ENCODE peak calls at places on chromosomes 7 and 10, in six cellular contexts. U is sigmoid colon, K is HCT116, X is neural progenitor cell, L is IMR-90, E is thyroid gland. W is an unnamed sample.

GRCh38 chr7:150420987-150421674 is 29.3 kb upstream of the GIMAP8 start:
- DNase-seq in U (peak; percentile 90), K (peak; percentile 77), X (peak; percentile 87), L (peak; percentile 58), E (peak; percentile 81), W (peak; percentile 86)

GRCh38 chr10:129793479-129793878 is 170.6 kb downstream of the EBF3 start:
- DNase-seq in U (no peak), K (no peak), X (no peak), L (no peak), E (no peak), W (no peak)

GRCh38 chr7:93923291-93923690 is 1.8 kb downstream of the GNG11 start:
- DNase-seq in U (no peak), K (no peak), X (no peak), L (no peak), E (no peak), W (no peak)

GRCh38 chr7:129144834-129145668 is 544 bp downstream of the TSPAN33 start:
- DNase-seq in U (no peak), K (no peak), X (no peak), L (no peak), E (no peak), W (no peak)

GRCh38 chr7:67523706-67524105 is 527.1 kb downstream of the TYW1 start:
- DNase-seq in U (no peak), K (no peak), X (no peak), L (no peak), E (no peak), W (no peak)

GRCh38 chr7:36639826-36640225 is 84.5 kb downstream of the AOAH start:
- DNase-seq in U (no peak), K (no peak), X (no peak), L (no peak), E (no peak), W (no peak)

GRCh38 chr7:10838205-10838604 is 135.5 kb upstream of the PHF14 start:
- DNase-seq in U (no peak), K (no peak), X (no peak), L (no peak), E (no peak), W (no peak)

GRCh38 chr7:81676813-81677212 is 93.0 kb downstream of the HGF start:
- DNase-seq in U (no peak), K (no peak), X (no peak), L (peak; percentile 53), E (no peak), W (no peak)

GRCh38 chr7:80876894-80877414 is 41.9 kb downstream of the SEMA3C start:
- DNase-seq in U (no peak), K (peak; percentile 36), X (no peak), L (peak; percentile 56), E (no peak), W (no peak)

GRCh38 chr7:155353256-155353897 is 55.7 kb downstream of the INSIG1 start:
- DNase-seq in U (peak; percentile 42), K (no peak), X (no peak), L (no peak), E (no peak), W (no peak)

GRCh38 chr7:155352753-155353115 is 55.1 kb downstream of the INSIG1 start:
- DNase-seq in U (peak; percentile 12), K (no peak), X (no peak), L (no peak), E (no peak), W (no peak)

GRCh38 chr7:155349601-155350331 is 52.1 kb downstream of the INSIG1 start:
- DNase-seq in U (no peak), K (no peak), X (peak; percentile 34), L (no peak), E (no peak), W (no peak)

GRCh38 chr7:155352076-155352752 is 54.5 kb downstream of the INSIG1 start:
- DNase-seq in U (peak; percentile 46), K (no peak), X (no peak), L (no peak), E (no peak), W (no peak)

DNA sequence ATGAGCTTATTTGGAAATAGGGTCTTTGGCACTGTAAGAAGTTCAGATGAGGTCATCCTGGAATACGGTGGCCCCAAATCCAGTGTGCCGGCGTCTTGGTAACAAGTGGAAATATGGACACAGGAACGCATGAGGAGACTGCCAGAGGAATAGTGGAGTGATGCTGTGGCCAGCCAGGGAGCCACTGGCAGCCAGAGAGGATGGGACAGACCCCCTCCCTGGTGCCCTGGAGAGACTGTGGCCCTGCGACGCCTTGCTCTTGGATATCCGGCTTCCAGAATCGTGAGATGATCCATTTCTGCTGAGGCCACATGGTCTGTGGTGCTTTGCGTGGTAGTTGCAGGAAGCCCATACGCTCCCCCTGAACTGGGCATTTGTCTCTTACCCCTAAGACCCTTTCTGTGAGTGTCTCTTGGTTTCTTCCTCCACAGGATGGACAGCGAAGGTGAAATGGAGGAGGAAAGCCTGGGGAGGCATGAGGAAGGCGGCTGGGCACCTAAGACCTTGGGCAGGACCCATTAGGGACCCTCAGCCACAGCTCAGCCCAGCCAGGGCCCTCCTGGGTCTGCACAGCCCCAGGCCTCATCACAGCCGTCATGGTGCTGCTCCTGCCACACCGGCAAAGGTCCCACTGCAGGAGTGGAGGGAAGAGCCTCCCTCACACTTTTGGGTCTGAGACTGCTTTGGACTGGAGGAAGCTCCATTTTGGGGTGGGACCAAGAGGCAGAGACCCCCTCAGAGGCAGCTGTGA is 53.6 kb downstream of the INSIG1 start:
- DNase-seq in U (peak; percentile 34), K (no peak), X (no peak), L (no peak), E (no peak), W (no peak)
- H3K36me3 ChIP-seq in U (no peaks in the 10 kb centered on the region), K (no peaks in the 10 kb centered on the region), X (no peaks in the 10 kb centered on the region), L (no peaks in the 10 kb centered on the region), E (no peaks in the 10 kb centered on the region), W (no peaks in the 10 kb centered on the region)

DNA sequence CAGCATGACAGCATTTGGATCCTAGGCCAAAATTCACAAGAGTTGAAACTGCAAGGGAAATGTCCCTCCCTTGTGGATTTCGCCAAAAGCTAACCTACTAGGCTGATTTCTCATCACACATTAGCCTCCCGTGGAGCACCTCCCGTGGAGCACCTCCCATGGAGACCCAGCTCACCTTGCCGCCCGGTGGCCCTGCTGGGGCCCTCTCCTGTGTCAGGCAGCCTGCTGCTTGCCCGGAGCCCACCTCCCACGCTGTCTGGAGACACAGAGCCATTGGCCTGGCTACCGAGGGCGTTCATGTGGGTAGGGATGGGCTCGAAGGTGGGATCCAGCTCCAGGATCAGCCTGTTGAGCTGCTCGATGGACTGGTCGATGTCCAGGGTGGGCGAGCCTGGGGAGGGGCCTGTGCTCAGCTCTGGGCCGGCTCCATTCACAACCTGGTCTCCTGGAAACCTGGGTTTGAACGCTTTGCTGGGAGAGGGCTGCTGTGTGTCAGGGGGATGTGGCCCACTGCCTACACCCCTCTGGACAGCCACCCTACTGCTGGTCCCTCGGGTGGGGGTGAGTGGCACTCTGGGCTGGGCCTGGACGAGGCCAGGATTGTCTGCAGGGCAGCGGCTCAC is 213.6 kb downstream of the TNS3 start:
- DNase-seq in U (no peak), K (no peak), X (no peak), L (no peak), E (no peak), W (no peak)
- H3K36me3 ChIP-seq in U (peaks cover 14% of the 10 kb centered on the region), K (no peaks in the 10 kb centered on the region), X (no peaks in the 10 kb centered on the region), L (peaks cover 46% of the 10 kb centered on the region), E (peaks cover 10% of the 10 kb centered on the region), W (peaks cover 14% of the 10 kb centered on the region)

GRCh38 chr10:86440874-86441838 is 74.6 kb upstream of the GRID1 start:
- DNase-seq in U (no peak), K (no peak), X (no peak), L (peak; percentile 91), E (no peak), W (no peak)

GRCh38 chr10:86443069-86443468 is 76.5 kb upstream of the GRID1 start:
- DNase-seq in U (no peak), K (no peak), X (no peak), L (peak; percentile 82), E (no peak), W (no peak)

GRCh38 chr10:86446424-86446823 is 75.2 kb downstream of the WAPL start:
- DNase-seq in U (no peak), K (no peak), X (no peak), L (peak; percentile 8), E (no peak), W (no peak)

GRCh38 chr10:86446987-86447386 is 74.6 kb downstream of the WAPL start:
- DNase-seq in U (no peak), K (no peak), X (no peak), L (peak; percentile 43), E (no peak), W (no peak)

DNA sequence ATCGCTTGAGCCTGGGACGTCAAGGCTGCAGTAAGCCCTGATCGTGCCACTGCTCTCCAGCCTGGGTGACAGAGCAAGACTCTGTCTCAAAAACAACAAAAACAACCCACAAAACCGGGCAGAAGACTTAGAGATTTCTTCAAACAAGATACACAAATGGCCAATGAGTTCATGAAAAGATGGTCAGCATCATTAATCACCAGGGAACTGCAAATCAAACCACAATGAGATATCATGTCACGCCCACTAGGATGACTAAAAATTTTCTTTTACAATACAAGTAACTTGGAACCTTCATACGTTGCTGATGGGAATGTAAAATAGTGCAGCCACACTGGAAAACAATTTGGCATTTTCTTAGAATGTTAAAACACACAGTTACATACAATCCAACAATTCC is 77.3 kb upstream of the GRID1 start:
- DNase-seq in U (no peak), K (no peak), X (no peak), L (peak; percentile 52), E (no peak), W (no peak)
- H3K36me3 ChIP-seq in U (peaks cover 87% of the 10 kb centered on the region), K (peaks cover 35% of the 10 kb centered on the region), X (peaks cover 4% of the 10 kb centered on the region), L (peaks cover 22% of the 10 kb centered on the region), E (peaks cover 11% of the 10 kb centered on the region), W (peaks cover 73% of the 10 kb centered on the region)

GRCh38 chr7:88191911-88192310 is 27.9 kb downstream of the SRI start:
- DNase-seq in U (no peak), K (no peak), X (no peak), L (no peak), E (no peak), W (no peak)
- H3K36me3 ChIP-seq in U (no peaks in the 10 kb centered on the region), K (no peaks in the 10 kb centered on the region), X (no peaks in the 10 kb centered on the region), L (no peaks in the 10 kb centered on the region), E (no peaks in the 10 kb centered on the region), W (no peaks in the 10 kb centered on the region)